ENCODE peak calls at places on chromosomes 7 and 10, in nine cellular contexts. E is ELF-1; C is tibial nerve; T is NCI-H1105; N is stimulated activated CD4-positive, alpha-beta T cell treated with anti-CD3 and anti-CD28 coated beads, Interleukin-15, amount 100 ng/mL, for 24 hours; Y is ELR; O is nephron progenitor cell; H is stimulated activated naive B cell treated with anti-CD40 and anti-IgM and Interleukin-4, amounts not matched to agents 10 μg/mL and 1 μg/mL and 100 μg/mL, for 72 hours; B is lower lobe of right lung. K is an unnamed sample.

GRCh38 chr10:115814542-115814941 is 458.5 kb downstream of the GFRA1 start:
- DNase-seq in E (no peak), C (no peak), T (no peak), N (no peak), Y (no peak), O (no peak), H (no peak), B (no peak), K (no peak)

GRCh38 chr10:97140284-97140846 is 45.4 kb downstream of the SLIT1 start:
- DNase-seq in E (peak), C (no peak), T (no peak), N (no peak), Y (no peak), O (no peak), H (no peak), B (no peak), K (no peak)

GRCh38 chr7:50681451-50682045 is 101.1 kb downstream of the GRB10 start:
- DNase-seq in E (no peak), C (no peak), T (no peak), N (no peak), Y (no peak), O (no peak), H (no peak), B (no peak), K (no peak)

GRCh38 chr10:381805-382204 is 246.6 kb downstream of the ZMYND11 start:
- DNase-seq in E (no peak), C (no peak), T (no peak), N (no peak), Y (no peak), O (no peak), H (no peak), B (no peak), K (no peak)

GRCh38 chr7:51318886-51319579 is 2.4 kb upstream of the COBL start:
- DNase-seq in E (peak), C (no peak), T (no peak), N (no peak), Y (no peak), O (no peak), H (no peak), B (no peak), K (no peak)

GRCh38 chr7:35849954-35850353 is 49.1 kb downstream of the SEPTIN7 start:
- DNase-seq in E (no peak), C (no peak), T (no peak), N (no peak), Y (no peak), O (no peak), H (no peak), B (no peak), K (no peak)

GRCh38 chr7:27745064-27745583 is 5.2 kb downstream of the TAX1BP1 start:
- DNase-seq in E (peak), C (no peak), T (no peak), N (no peak), Y (peak), O (peak), H (no peak), B (no peak), K (no peak)

GRCh38 chr7:143015102-143015501 is 11.8 kb downstream of the OR9A2 start:
- DNase-seq in E (peak), C (no peak), T (no peak), N (no peak), Y (no peak), O (no peak), H (peak), B (no peak), K (no peak)

GRCh38 chr7:73615886-73616285 is 8.4 kb downstream of the MLXIPL start:
- DNase-seq in E (peak), C (no peak), T (no peak), N (no peak), Y (peak), O (no peak), H (no peak), B (no peak), K (no peak)

GRCh38 chr7:2613926-2614613 is 17.7 kb upstream of the TTYH3 start:
- DNase-seq in E (no peak), C (no peak), T (peak), N (no peak), Y (no peak), O (no peak), H (no peak), B (peak), K (no peak)

GRCh38 chr10:119509909-119510451 is 32.5 kb downstream of the RGS10 start:
- DNase-seq in E (peak), C (no peak), T (no peak), N (no peak), Y (no peak), O (no peak), H (no peak), B (peak), K (no peak)

GRCh38 chr7:116697152-116697551 is 25.2 kb downstream of the MET start:
- DNase-seq in E (no peak), C (no peak), T (no peak), N (no peak), Y (no peak), O (no peak), H (no peak), B (no peak), K (no peak)

GRCh38 chr10:128069351-128070051 is 56.7 kb downstream of the MKI67 start:
- DNase-seq in E (peak), C (peak), T (peak), N (peak), Y (peak), O (peak), H (peak), B (peak), K (peak)

GRCh38 chr10:16481052-16481728 is 40.5 kb downstream of the C1QL3 start:
- DNase-seq in E (no peak), C (no peak), T (no peak), N (no peak), Y (no peak), O (no peak), H (no peak), B (no peak), K (no peak)

GRCh38 chr7:1537631-1538412 is 7.3 kb downstream of the MAFK start:
- DNase-seq in E (peak), C (peak), T (peak), N (no peak), Y (peak), O (peak), H (no peak), B (peak), K (no peak)

GRCh38 chr10:46288601-46289206 is 1.9 kb downstream of the ANTXRL start:
- DNase-seq in E (no peak), C (no peak), T (no peak), N (no peak), Y (no peak), O (no peak), H (no peak), B (no peak), K (no peak)

GRCh38 chr7:379456-380225 is 89.7 kb downstream of the FOXL3 start:
- DNase-seq in E (peak), C (no peak), T (no peak), N (no peak), Y (no peak), O (peak), H (no peak), B (peak), K (no peak)

GRCh38 chr10:6621536-6621935 is 41.5 kb upstream of the PRKCQ start:
- DNase-seq in E (no peak), C (no peak), T (no peak), N (no peak), Y (peak), O (no peak), H (no peak), B (no peak), K (no peak)

GRCh38 chr7:129741011-129741410 is 129.5 kb downstream of the NRF1 start:
- DNase-seq in E (no peak), C (no peak), T (no peak), N (no peak), Y (no peak), O (no peak), H (no peak), B (no peak), K (no peak)

K was measured in T-helper 1 cell.